ENCODE peak calls at places on chromosomes 2 and 18, in ten cellular contexts. One of them, this sample, is unnamed.

GRCh38 chr2:8316356-8316755 is 365.5 kb upstream of the ID2 start:
- DNase-seq in endodermal cell: peak
- DNase-seq in HCT116: no peak
- DNase-seq in spleen: no peak
- DNase-seq in CD8-positive, alpha-beta T cell: no peak
- DNase-seq in hepatocyte: no peak
- DNase-seq in bronchial epithelial cell: no peak
- DNase-seq in SK-N-SH: no peak
- DNase-seq in MM.1S: no peak
- DNase-seq in brain microvascular endothelial cell: no peak
- DNase-seq in this sample: no peak

GRCh38 chr2:25567406-25567805 is 106.0 kb downstream of the DTNB start:
- DNase-seq in endodermal cell: no peak
- DNase-seq in HCT116: peak
- DNase-seq in spleen: no peak
- DNase-seq in CD8-positive, alpha-beta T cell: no peak
- DNase-seq in hepatocyte: peak
- DNase-seq in bronchial epithelial cell: peak
- DNase-seq in SK-N-SH: peak
- DNase-seq in MM.1S: peak
- DNase-seq in brain microvascular endothelial cell: peak
- DNase-seq in this sample: no peak

GRCh38 chr2:44645931-44646330 is 284.2 kb downstream of the CAMKMT start:
- DNase-seq in endodermal cell: no peak
- DNase-seq in HCT116: no peak
- DNase-seq in spleen: no peak
- DNase-seq in CD8-positive, alpha-beta T cell: no peak
- DNase-seq in hepatocyte: no peak
- DNase-seq in bronchial epithelial cell: no peak
- DNase-seq in SK-N-SH: no peak
- DNase-seq in MM.1S: no peak
- DNase-seq in brain microvascular endothelial cell: no peak
- DNase-seq in this sample: no peak

GRCh38 chr2:33363599-33364300 is 112.7 kb upstream of the RASGRP3 start:
- DNase-seq in endodermal cell: no peak
- DNase-seq in HCT116: no peak
- DNase-seq in spleen: no peak
- DNase-seq in CD8-positive, alpha-beta T cell: no peak
- DNase-seq in hepatocyte: no peak
- DNase-seq in bronchial epithelial cell: peak
- DNase-seq in SK-N-SH: no peak
- DNase-seq in MM.1S: no peak
- DNase-seq in brain microvascular endothelial cell: peak
- DNase-seq in this sample: no peak

GRCh38 chr18:11852048-11852341 is 782 bp downstream of the CHMP1B start:
- DNase-seq in endodermal cell: no peak
- DNase-seq in HCT116: no peak
- DNase-seq in spleen: no peak
- DNase-seq in CD8-positive, alpha-beta T cell: peak
- DNase-seq in hepatocyte: no peak
- DNase-seq in bronchial epithelial cell: no peak
- DNase-seq in SK-N-SH: no peak
- DNase-seq in MM.1S: no peak
- DNase-seq in brain microvascular endothelial cell: no peak
- DNase-seq in this sample: no peak

GRCh38 chr2:214611015-214611414 is 198.5 kb downstream of the BARD1 start:
- DNase-seq in endodermal cell: no peak
- DNase-seq in HCT116: no peak
- DNase-seq in spleen: no peak
- DNase-seq in CD8-positive, alpha-beta T cell: no peak
- DNase-seq in hepatocyte: no peak
- DNase-seq in bronchial epithelial cell: no peak
- DNase-seq in SK-N-SH: no peak
- DNase-seq in MM.1S: no peak
- DNase-seq in brain microvascular endothelial cell: no peak
- DNase-seq in this sample: no peak

GRCh38 chr2:66790651-66791181 is 355.8 kb downstream of the MEIS1 start:
- DNase-seq in endodermal cell: no peak
- DNase-seq in HCT116: no peak
- DNase-seq in spleen: no peak
- DNase-seq in CD8-positive, alpha-beta T cell: no peak
- DNase-seq in hepatocyte: no peak
- DNase-seq in bronchial epithelial cell: peak
- DNase-seq in SK-N-SH: no peak
- DNase-seq in MM.1S: no peak
- DNase-seq in brain microvascular endothelial cell: peak
- DNase-seq in this sample: peak

GRCh38 chr2:134252092-134252775 is 1.6 kb upstream of the MGAT5 start:
- DNase-seq in endodermal cell: no peak
- DNase-seq in HCT116: no peak
- DNase-seq in spleen: peak
- DNase-seq in CD8-positive, alpha-beta T cell: no peak
- DNase-seq in hepatocyte: no peak
- DNase-seq in bronchial epithelial cell: peak
- DNase-seq in SK-N-SH: no peak
- DNase-seq in MM.1S: no peak
- DNase-seq in brain microvascular endothelial cell: no peak
- DNase-seq in this sample: no peak

GRCh38 chr2:134818321-134818720 is 20.1 kb upstream of the ACMSD start:
- DNase-seq in endodermal cell: no peak
- DNase-seq in HCT116: peak
- DNase-seq in spleen: no peak
- DNase-seq in CD8-positive, alpha-beta T cell: no peak
- DNase-seq in hepatocyte: peak
- DNase-seq in bronchial epithelial cell: peak
- DNase-seq in SK-N-SH: no peak
- DNase-seq in MM.1S: no peak
- DNase-seq in brain microvascular endothelial cell: no peak
- DNase-seq in this sample: no peak

GRCh38 chr2:12555012-12555645 is 161.6 kb upstream of the TRIB2 start:
- DNase-seq in endodermal cell: peak
- DNase-seq in HCT116: no peak
- DNase-seq in spleen: no peak
- DNase-seq in CD8-positive, alpha-beta T cell: no peak
- DNase-seq in hepatocyte: peak
- DNase-seq in bronchial epithelial cell: peak
- DNase-seq in SK-N-SH: peak
- DNase-seq in MM.1S: no peak
- DNase-seq in brain microvascular endothelial cell: peak
- DNase-seq in this sample: no peak

GRCh38 chr2:134189009-134189717 is 64.7 kb upstream of the MGAT5 start:
- DNase-seq in endodermal cell: no peak
- DNase-seq in HCT116: peak
- DNase-seq in spleen: no peak
- DNase-seq in CD8-positive, alpha-beta T cell: no peak
- DNase-seq in hepatocyte: peak
- DNase-seq in bronchial epithelial cell: peak
- DNase-seq in SK-N-SH: no peak
- DNase-seq in MM.1S: no peak
- DNase-seq in brain microvascular endothelial cell: no peak
- DNase-seq in this sample: peak

GRCh38 chr2:100793220-100793619 is 26.7 kb upstream of the NPAS2 start:
- DNase-seq in endodermal cell: no peak
- DNase-seq in HCT116: no peak
- DNase-seq in spleen: no peak
- DNase-seq in CD8-positive, alpha-beta T cell: no peak
- DNase-seq in hepatocyte: no peak
- DNase-seq in bronchial epithelial cell: no peak
- DNase-seq in SK-N-SH: no peak
- DNase-seq in MM.1S: no peak
- DNase-seq in brain microvascular endothelial cell: no peak
- DNase-seq in this sample: no peak

DNA sequence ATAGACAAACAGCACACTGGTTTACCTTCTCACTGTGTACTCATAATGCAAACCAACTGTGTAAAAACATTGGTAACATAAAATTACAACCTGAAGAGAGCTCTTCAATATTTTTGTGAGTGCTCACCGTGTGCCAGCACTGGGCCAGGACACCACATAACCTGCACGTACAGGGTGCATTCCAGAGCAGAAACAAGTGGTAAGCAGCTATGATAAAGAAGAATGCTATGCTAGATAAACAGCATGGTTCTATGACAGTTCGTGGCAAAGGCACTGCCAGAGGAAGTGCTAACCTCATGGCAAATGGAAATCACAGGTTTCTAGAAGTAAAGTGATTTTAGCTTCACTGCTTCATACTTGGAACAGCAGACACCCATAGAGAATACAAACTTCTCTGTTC is 343.5 kb downstream of the MTX2 start:
- DNase-seq in endodermal cell: no peak
- DNase-seq in HCT116: no peak
- DNase-seq in spleen: no peak
- DNase-seq in CD8-positive, alpha-beta T cell: no peak
- DNase-seq in hepatocyte: peak
- DNase-seq in bronchial epithelial cell: peak
- DNase-seq in SK-N-SH: no peak
- DNase-seq in MM.1S: no peak
- DNase-seq in brain microvascular endothelial cell: peak
- DNase-seq in this sample: no peak
- H3K4me3 ChIP-seq in endodermal cell: no peak
- H3K4me3 ChIP-seq in HCT116: no peak
- H3K4me3 ChIP-seq in spleen: no peak
- H3K4me3 ChIP-seq in CD8-positive, alpha-beta T cell: no peak
- H3K4me3 ChIP-seq in hepatocyte: no peak
- H3K4me3 ChIP-seq in bronchial epithelial cell: no peak
- H3K4me3 ChIP-seq in SK-N-SH: no peak
- H3K4me3 ChIP-seq in MM.1S: no peak
- H3K4me3 ChIP-seq in brain microvascular endothelial cell: no peak
- H3K4me3 ChIP-seq in this sample: no peak

GRCh38 chr18:41529093-41529492 is 425.9 kb upstream of the PIK3C3 start:
- DNase-seq in endodermal cell: no peak
- DNase-seq in HCT116: no peak
- DNase-seq in spleen: no peak
- DNase-seq in CD8-positive, alpha-beta T cell: no peak
- DNase-seq in hepatocyte: no peak
- DNase-seq in bronchial epithelial cell: no peak
- DNase-seq in SK-N-SH: no peak
- DNase-seq in MM.1S: no peak
- DNase-seq in brain microvascular endothelial cell: no peak
- DNase-seq in this sample: no peak

GRCh38 chr18:41530959-41531358 is 424.1 kb upstream of the PIK3C3 start:
- DNase-seq in endodermal cell: no peak
- DNase-seq in HCT116: no peak
- DNase-seq in spleen: no peak
- DNase-seq in CD8-positive, alpha-beta T cell: no peak
- DNase-seq in hepatocyte: no peak
- DNase-seq in bronchial epithelial cell: no peak
- DNase-seq in SK-N-SH: no peak
- DNase-seq in MM.1S: no peak
- DNase-seq in brain microvascular endothelial cell: no peak
- DNase-seq in this sample: no peak

GRCh38 chr18:41537666-41538065 is 417.4 kb upstream of the PIK3C3 start:
- DNase-seq in endodermal cell: no peak
- DNase-seq in HCT116: no peak
- DNase-seq in spleen: no peak
- DNase-seq in CD8-positive, alpha-beta T cell: no peak
- DNase-seq in hepatocyte: no peak
- DNase-seq in bronchial epithelial cell: no peak
- DNase-seq in SK-N-SH: no peak
- DNase-seq in MM.1S: no peak
- DNase-seq in brain microvascular endothelial cell: no peak
- DNase-seq in this sample: no peak

DNA sequence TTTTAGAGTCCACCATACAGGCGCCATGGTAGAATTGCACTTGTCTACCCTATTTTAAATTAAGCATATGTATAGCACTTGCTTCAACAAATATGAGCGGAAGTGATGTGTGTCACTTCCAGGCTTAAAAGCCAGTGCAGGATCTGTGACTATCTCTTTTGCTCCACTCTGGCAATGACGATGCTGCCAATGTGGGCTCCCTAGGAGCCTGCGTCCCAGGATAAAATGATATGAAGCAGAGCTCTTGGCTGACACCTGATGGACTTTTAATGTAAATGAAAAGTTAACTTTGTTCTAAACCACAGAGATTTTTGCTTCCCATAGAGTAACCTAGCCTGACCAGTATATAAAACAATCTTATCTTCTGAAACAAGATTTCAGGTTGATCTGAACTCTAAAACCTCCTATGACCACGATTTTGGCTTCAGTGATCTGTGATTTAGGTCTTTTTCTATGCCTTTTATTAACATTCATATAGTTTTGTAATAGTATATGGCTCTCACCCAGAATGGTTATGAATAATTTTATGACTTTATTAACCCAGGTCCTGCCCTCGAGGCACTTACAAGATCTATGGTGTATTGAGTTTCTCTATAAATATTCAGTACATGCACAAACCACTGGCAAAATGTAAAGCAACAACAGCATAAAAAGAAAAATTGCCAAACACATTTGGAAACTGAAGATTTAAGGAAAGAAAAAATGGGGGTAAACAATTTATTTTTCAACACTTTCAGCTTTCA is 422.5 kb upstream of the PIK3C3 start:
- DNase-seq in endodermal cell: peak
- DNase-seq in HCT116: no peak
- DNase-seq in spleen: no peak
- DNase-seq in CD8-positive, alpha-beta T cell: no peak
- DNase-seq in hepatocyte: peak
- DNase-seq in bronchial epithelial cell: peak
- DNase-seq in SK-N-SH: no peak
- DNase-seq in MM.1S: no peak
- DNase-seq in brain microvascular endothelial cell: peak
- DNase-seq in this sample: no peak
- TF ChIP-seq CTCF in endodermal cell: peak
- TF ChIP-seq CTCF in HCT116: no peak
- TF ChIP-seq CTCF in spleen: no peak
- TF ChIP-seq CTCF in CD8-positive, alpha-beta T cell: no peak
- TF ChIP-seq CTCF in hepatocyte: peak
- TF ChIP-seq CTCF in bronchial epithelial cell: peak
- TF ChIP-seq CTCF in SK-N-SH: peak
- TF ChIP-seq CTCF in MM.1S: peak
- TF ChIP-seq CTCF in brain microvascular endothelial cell: peak
- TF ChIP-seq CTCF in this sample: no peak

GRCh38 chr2:64861338-64862000 is 127.7 kb upstream of the SLC1A4 start:
- DNase-seq in endodermal cell: no peak
- DNase-seq in HCT116: no peak
- DNase-seq in spleen: no peak
- DNase-seq in CD8-positive, alpha-beta T cell: no peak
- DNase-seq in hepatocyte: no peak
- DNase-seq in bronchial epithelial cell: no peak
- DNase-seq in SK-N-SH: no peak
- DNase-seq in MM.1S: no peak
- DNase-seq in brain microvascular endothelial cell: no peak
- DNase-seq in this sample: no peak
- H3K4me3 ChIP-seq in endodermal cell: no peak
- H3K4me3 ChIP-seq in HCT116: no peak
- H3K4me3 ChIP-seq in spleen: no peak
- H3K4me3 ChIP-seq in CD8-positive, alpha-beta T cell: no peak
- H3K4me3 ChIP-seq in hepatocyte: no peak
- H3K4me3 ChIP-seq in bronchial epithelial cell: no peak
- H3K4me3 ChIP-seq in SK-N-SH: no peak
- H3K4me3 ChIP-seq in MM.1S: no peak
- H3K4me3 ChIP-seq in brain microvascular endothelial cell: no peak
- H3K4me3 ChIP-seq in this sample: no peak

DNA sequence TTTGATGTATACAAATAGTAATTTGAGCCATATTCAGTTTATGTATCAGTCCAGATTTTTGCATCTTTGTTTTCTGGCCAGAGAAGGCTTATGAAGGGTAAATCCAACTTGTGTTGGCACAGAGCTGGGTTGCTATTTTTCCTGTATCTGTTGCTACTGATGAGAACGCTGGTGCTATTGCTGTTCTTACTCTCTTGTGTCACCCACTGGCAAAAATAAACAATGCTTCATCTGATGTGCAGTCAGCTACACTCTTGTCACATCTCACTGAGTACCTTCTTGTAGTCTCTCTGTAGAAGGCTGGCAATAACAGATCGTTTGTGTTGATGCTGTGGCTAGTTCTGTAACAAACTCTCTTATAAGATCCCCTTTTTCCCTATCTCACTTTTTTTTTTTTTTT is 323.4 kb downstream of the CDH19 start:
- DNase-seq in endodermal cell: no peak
- DNase-seq in HCT116: no peak
- DNase-seq in spleen: no peak
- DNase-seq in CD8-positive, alpha-beta T cell: no peak
- DNase-seq in hepatocyte: peak
- DNase-seq in bronchial epithelial cell: no peak
- DNase-seq in SK-N-SH: no peak
- DNase-seq in MM.1S: no peak
- DNase-seq in brain microvascular endothelial cell: no peak
- DNase-seq in this sample: no peak
- TF ChIP-seq CTCF in endodermal cell: no peak
- TF ChIP-seq CTCF in HCT116: no peak
- TF ChIP-seq CTCF in spleen: no peak
- TF ChIP-seq CTCF in CD8-positive, alpha-beta T cell: no peak
- TF ChIP-seq CTCF in hepatocyte: no peak
- TF ChIP-seq CTCF in bronchial epithelial cell: no peak
- TF ChIP-seq CTCF in SK-N-SH: no peak
- TF ChIP-seq CTCF in MM.1S: no peak
- TF ChIP-seq CTCF in brain microvascular endothelial cell: no peak
- TF ChIP-seq CTCF in this sample: no peak

This sample was measured in adrenal gland.